ENCODE peak calls at places on chromosomes 12 and 14, in four cellular contexts. J is cardiac fibroblast, E is GM23338, I is foreskin fibroblast. F is an unnamed sample.
A peak's percentile ranks its signal among the peaks of the same experiment; 100 is the strongest.

GRCh38 chr12:93762059-93762719 is 85.0 kb downstream of the CRADD start:
- DNase-seq in E (no peak), I (no peak), J (peak; percentile 46), F (no peak)

GRCh38 chr12:127162307-127162706 is 1104.7 kb upstream of the TMEM132C start:
- DNase-seq in I (no peak), E (peak; percentile 35), J (no peak), F (no peak)

GRCh38 chr12:32822344-32822743 is 66.6 kb upstream of the YARS2 start:
- DNase-seq in J (no peak), I (no peak), E (no peak), F (no peak)

GRCh38 chr12:130254476-130255276 is 83.0 kb upstream of the PIWIL1 start:
- DNase-seq in E (no peak), J (no peak), I (no peak), F (no peak)

GRCh38 chr12:75710361-75711069 is 199.1 kb upstream of the KRR1 start:
- DNase-seq in J (no peak), E (no peak), I (no peak), F (no peak)

GRCh38 chr12:68839183-68840147 is 31.5 kb downstream of the MDM2 start:
- DNase-seq in E (no peak), J (no peak), I (no peak), F (no peak)

GRCh38 chr12:57242691-57243454 is 8.1 kb downstream of the STAC3 start:
- DNase-seq in J (peak; percentile 57), E (peak; percentile 96), I (no peak), F (peak; percentile 86)

GRCh38 chr12:20220339-20220738 is 148.0 kb upstream of the PDE3A start:
- DNase-seq in E (peak; percentile 69), J (peak; percentile 68), I (peak; percentile 1), F (no peak)

GRCh38 chr12:132954471-132955048 is 1.5 kb downstream of the ZNF605 start:
- DNase-seq in J (peak; percentile 7), E (no peak), I (no peak), F (peak; percentile 9)

GRCh38 chr12:121530600-121531355 is 50.0 kb downstream of the KDM2B start:
- DNase-seq in E (peak; percentile 63), I (peak; percentile 82), J (peak; percentile 94), F (peak; percentile 92)

GRCh38 chr12:95390192-95390591 is 83.8 kb upstream of the METAP2 start:
- DNase-seq in I (no peak), E (no peak), J (no peak), F (no peak)

GRCh38 chr14:34713681-34714319 is 593 bp downstream of the CFL2 start:
- DNase-seq in I (peak; percentile 76), E (peak; percentile 33), J (peak; percentile 61), F (peak; percentile 68)

GRCh38 chr12:89521348-89522238 is 3.0 kb downstream of the GALNT4 start:
- DNase-seq in J (no peak), I (no peak), E (no peak), F (no peak)

GRCh38 chr12:53207042-53207441 is at the start of gene ITGB7:
- DNase-seq in J (no peak), I (no peak), E (peak; percentile 11), F (peak; percentile 87)

GRCh38 chr14:74909501-74909900 is 13.6 kb downstream of the RPS6KL1 start:
- DNase-seq in E (no peak), J (no peak), I (no peak), F (no peak)

GRCh38 chr12:69698054-69698453 is 1.0 kb downstream of the BEST3 start:
- DNase-seq in J (no peak), E (no peak), I (no peak), F (no peak)

GRCh38 chr12:29415111-29415510 is 34.1 kb upstream of the ERGIC2 start:
- DNase-seq in J (peak; percentile 29), E (no peak), I (no peak), F (no peak)

GRCh38 chr14:92037989-92038388 is 1.9 kb downstream of the TRIP11 start:
- DNase-seq in J (peak; percentile 3), E (no peak), I (no peak), F (no peak)

GRCh38 chr14:60106341-60106740 is 14.6 kb downstream of the PCNX4 start:
- DNase-seq in I (peak; percentile 54), J (peak; percentile 58), E (no peak), F (no peak)

GRCh38 chr14:94702629-94703028 is 67.3 kb downstream of the GSC start:
- DNase-seq in E (no peak), I (no peak), J (no peak), F (no peak)

GRCh38 chr12:81369175-81369574 is 291.3 kb downstream of the ACSS3 start:
- DNase-seq in E (no peak), I (no peak), J (no peak), F (no peak)

GRCh38 chr12:12376636-12377448 is 20.0 kb downstream of the BORCS5 start:
- DNase-seq in E (peak; percentile 92), I (peak; percentile 45), J (peak; percentile 88), F (peak; percentile 20)

GRCh38 chr14:98244162-98244948 is 1027.6 kb downstream of the BCL11B start:
- DNase-seq in E (no peak), I (no peak), J (no peak), F (no peak)

GRCh38 chr14:26290007-26290530 is 307.8 kb downstream of the NOVA1 start:
- DNase-seq in I (peak; percentile 6), E (no peak), J (peak; percentile 82), F (no peak)

GRCh38 chr14:99575043-99576023 is 28.7 kb downstream of the CCDC85C start:
- DNase-seq in I (no peak), E (no peak), J (no peak), F (peak; percentile 23)

GRCh38 chr12:29382251-29382650 is 1.3 kb upstream of the ERGIC2 start:
- DNase-seq in I (no peak), E (no peak), J (no peak), F (no peak)

GRCh38 chr14:39621678-39622077 is 189.4 kb upstream of the FBXO33 start:
- DNase-seq in I (no peak), J (no peak), E (no peak), F (no peak)

GRCh38 chr14:75125617-75126016 is 1.2 kb downstream of the NEK9 start:
- DNase-seq in I (peak; percentile 73), J (peak; percentile 70), E (no peak), F (no peak)

GRCh38 chr12:24608637-24609285 is 340.1 kb downstream of the BCAT1 start:
- DNase-seq in J (peak; percentile 8), I (no peak), E (no peak), F (no peak)

GRCh38 chr14:103185051-103186027 is 62.1 kb downstream of the TNFAIP2 start:
- DNase-seq in J (peak; percentile 50), I (no peak), E (peak; percentile 68), F (no peak)

GRCh38 chr12:95224202-95225170 is 6.9 kb downstream of the VEZT start:
- DNase-seq in E (no peak), J (peak; percentile 61), I (peak; percentile 50), F (peak; percentile 12)

GRCh38 chr14:102760485-102761193 is 16.6 kb upstream of the TRAF3 start:
- DNase-seq in E (peak; percentile 66), J (peak; percentile 17), I (no peak), F (no peak)

GRCh38 chr12:96099986-96100385 is 64.6 kb upstream of the LTA4H start:
- DNase-seq in I (no peak), J (no peak), E (no peak), F (no peak)

GRCh38 chr14:75249251-75249957 is 29.2 kb upstream of the FOS start:
- DNase-seq in E (peak; percentile 61), J (no peak), I (no peak), F (peak; percentile 96)

GRCh38 chr12:121637231-121637914 is 11.0 kb downstream of the ORAI1 start:
- DNase-seq in I (no peak), E (no peak), J (no peak), F (peak; percentile 89)

GRCh38 chr14:61474671-61475070 is 153.3 kb downstream of the PRKCH start:
- DNase-seq in I (no peak), J (peak; percentile 64), E (no peak), F (no peak)
- TF ChIP-seq CTCF in I (no peak), J (peak; percentile 5), E (no peak), F (no peak)

GRCh38 chr12:40178701-40179100 is 46.1 kb upstream of the LRRK2 start:
- DNase-seq in J (no peak), I (no peak), E (no peak), F (no peak)
- TF ChIP-seq CTCF in J (no peak), I (no peak), E (no peak), F (no peak)

DNA sequence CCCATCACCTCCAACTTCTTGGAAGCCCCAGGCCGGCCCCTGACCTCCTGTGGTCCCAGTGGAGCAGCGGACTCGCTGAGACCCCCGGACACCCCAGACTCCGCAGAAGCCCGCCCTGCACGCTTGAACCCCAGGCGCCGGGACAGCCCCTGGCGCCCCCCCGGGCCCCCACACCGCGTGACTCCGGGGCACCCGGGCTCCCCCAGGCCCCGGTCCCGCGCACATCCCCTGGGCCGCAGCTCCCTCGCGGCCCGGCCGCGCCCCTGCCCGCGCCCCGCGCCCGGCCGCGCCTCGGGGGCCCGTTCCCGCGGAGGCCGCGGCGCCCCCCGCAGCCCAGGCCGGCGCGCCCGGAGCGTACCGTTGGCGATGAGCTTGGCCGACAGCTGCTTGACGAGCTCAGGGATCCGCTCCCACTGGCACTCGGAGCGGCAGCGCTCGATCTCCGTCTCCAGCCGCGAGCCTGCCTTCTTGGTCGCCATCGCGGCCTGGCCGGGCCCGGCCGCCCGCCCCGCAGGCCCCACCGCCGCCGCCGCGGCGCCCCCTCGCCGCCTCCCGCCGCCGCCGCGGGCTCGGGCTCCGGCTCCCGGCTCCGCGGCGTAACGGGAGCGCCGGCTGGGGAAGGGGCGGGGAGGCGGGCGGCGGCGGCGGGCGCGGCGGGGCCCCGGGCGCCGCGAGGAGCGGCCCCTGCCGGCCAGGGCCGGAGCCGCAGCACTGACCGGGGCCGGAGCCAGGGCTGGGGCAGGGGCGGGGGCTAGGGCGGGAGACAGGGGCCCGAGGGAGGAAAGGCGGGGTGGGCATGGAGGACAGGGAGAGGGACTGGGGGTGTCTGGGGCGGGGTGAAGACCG is at the start of gene TTC7B:
- DNase-seq in E (peak; percentile 72), I (no peak), J (peak; percentile 41), F (peak; percentile 29)
- TF ChIP-seq CTCF in E (no peak), I (peak; percentile 17), J (peak; percentile 17), F (no peak)

GRCh38 chr14:76947078-76947837 is 81.2 kb downstream of the IRF2BPL start:
- DNase-seq in I (peak; percentile 87), J (peak; percentile 93), E (peak; percentile 98), F (peak; percentile 92)
- TF ChIP-seq CTCF in I (peak; percentile 35), J (peak; percentile 40), E (peak; percentile 31), F (peak; percentile 45)

GRCh38 chr12:2623472-2623871 is 171.3 kb upstream of the FKBP4 start:
- DNase-seq in I (no peak), E (no peak), J (no peak), F (no peak)

GRCh38 chr12:2627343-2628191 is 167.2 kb upstream of the FKBP4 start:
- DNase-seq in E (no peak), J (no peak), I (no peak), F (no peak)

GRCh38 chr12:2625267-2625666 is 169.5 kb upstream of the FKBP4 start:
- DNase-seq in J (no peak), I (no peak), E (no peak), F (no peak)

GRCh38 chr12:2622460-2622859 is 172.3 kb upstream of the FKBP4 start:
- DNase-seq in J (no peak), E (no peak), I (no peak), F (no peak)

GRCh38 chr12:2624543-2625266 is 170.1 kb upstream of the FKBP4 start:
- DNase-seq in I (peak; percentile 21), E (peak; percentile 93), J (no peak), F (peak; percentile 56)
- TF ChIP-seq CTCF in I (peak; percentile 57), E (peak; percentile 96), J (peak; percentile 14), F (peak; percentile 42)